ENCODE peak calls at places on chromosomes 6 and 20, in eight cellular contexts. L, W, Z, I, E, O, X and K are unnamed samples.

GRCh38 chr6:143157146-143157545 is 96.5 kb downstream of the AIG1 start:
- DNase-seq in Z (no peak), X (no peak), I (peak; percentile 58), O (no peak), L (no peak), E (no peak), W (no peak), K (no peak)

GRCh38 chr20:667351-668034 is 8.1 kb downstream of the SCRT2 start:
- DNase-seq in L (peak; percentile 80), Z (no peak), I (peak; percentile 72), W (peak; percentile 59), X (peak; percentile 37), O (peak; percentile 51), E (no peak), K (no peak)

GRCh38 chr20:63758152-63758551 is 18.6 kb downstream of the SLC2A4RG start:
- DNase-seq in I (no peak), Z (no peak), W (no peak), L (no peak), E (no peak), X (no peak), O (no peak), K (no peak)

GRCh38 chr6:116564921-116565872 is 6.1 kb upstream of the RWDD1 start:
- DNase-seq in I (peak; percentile 24), Z (no peak), E (no peak), W (no peak), X (no peak), L (no peak), O (peak; percentile 46), K (no peak)

GRCh38 chr6:878179-878578 is 185.2 kb upstream of the EXOC2 start:
- DNase-seq in L (no peak), W (no peak), I (no peak), E (no peak), X (no peak), Z (no peak), O (no peak), K (no peak)

GRCh38 chr6:108589244-108589730 is 28.6 kb downstream of the FOXO3 start:
- DNase-seq in X (no peak), W (peak; percentile 31), L (peak; percentile 59), E (no peak), Z (peak; percentile 65), O (peak; percentile 88), I (peak; percentile 25), K (no peak)

GRCh38 chr20:62860391-62860923 is 1.2 kb downstream of the TCFL5 start:
- DNase-seq in L (no peak), X (no peak), Z (no peak), W (no peak), E (no peak), O (peak; percentile 69), I (no peak), K (no peak)

GRCh38 chr20:58893355-58894151 is 41.0 kb downstream of the GNAS start:
- DNase-seq in E (no peak), O (no peak), L (no peak), I (no peak), W (no peak), X (no peak), Z (no peak), K (no peak)

GRCh38 chr6:1789092-1789491 is 179.4 kb downstream of the FOXC1 start:
- DNase-seq in L (no peak), O (no peak), Z (no peak), X (no peak), I (peak; percentile 21), E (no peak), W (no peak), K (no peak)

GRCh38 chr6:6915813-6916547 is 191.8 kb upstream of the RREB1 start:
- DNase-seq in O (peak; percentile 65), I (peak; percentile 53), E (no peak), X (no peak), Z (peak; percentile 86), L (no peak), W (no peak), K (no peak)

GRCh38 chr6:122692175-122692598 is 82.0 kb downstream of the PKIB start:
- DNase-seq in E (no peak), X (no peak), L (no peak), W (no peak), I (peak; percentile 20), O (no peak), Z (no peak), K (no peak)

GRCh38 chr20:9147553-9148024 is 78.7 kb downstream of the PLCB4 start:
- DNase-seq in X (no peak), W (no peak), I (peak; percentile 32), E (no peak), O (no peak), Z (no peak), L (no peak), K (no peak)

GRCh38 chr6:100343678-100344077 is 121.0 kb downstream of the SIM1 start:
- DNase-seq in W (no peak), E (no peak), Z (no peak), I (peak; percentile 30), X (no peak), L (no peak), O (no peak), K (no peak)

GRCh38 chr6:135686784-135687301 is 164.7 kb upstream of the PDE7B start:
- DNase-seq in O (no peak), Z (no peak), E (no peak), X (no peak), L (no peak), I (no peak), W (no peak), K (no peak)

GRCh38 chr6:136095961-136096360 is 154.2 kb downstream of the MTFR2 start:
- DNase-seq in E (no peak), I (peak; percentile 57), L (no peak), O (no peak), Z (no peak), X (no peak), W (no peak), K (no peak)

GRCh38 chr6:5132741-5133140 is 47.6 kb downstream of the PPP1R3G start:
- DNase-seq in Z (no peak), X (no peak), O (peak; percentile 83), E (peak; percentile 80), I (peak; percentile 84), L (no peak), W (no peak), K (peak; percentile 74)

GRCh38 chr6:132491303-132491702 is 21.6 kb downstream of the STX7 start:
- DNase-seq in X (no peak), W (no peak), Z (no peak), L (no peak), I (peak; percentile 43), E (no peak), O (peak; percentile 38), K (no peak)

GRCh38 chr6:100730581-100730980 is 150.5 kb downstream of the ASCC3 start:
- DNase-seq in E (no peak), X (no peak), Z (no peak), O (no peak), L (no peak), I (no peak), W (no peak), K (no peak)

GRCh38 chr6:159104163-159104885 is 59.5 kb upstream of the TAGAP start:
- DNase-seq in E (peak; percentile 66), L (peak; percentile 73), X (peak; percentile 66), I (peak; percentile 90), W (peak; percentile 57), O (peak; percentile 75), Z (peak; percentile 65), K (no peak)

GRCh38 chr6:235763-236360 is 56.4 kb upstream of the DUSP22 start:
- DNase-seq in L (no peak), W (no peak), X (peak; percentile 47), I (no peak), Z (no peak), E (peak; percentile 57), O (no peak), K (no peak)